ENCODE peak calls at places on chromosomes 3 and 15, in six cellular contexts. G is gastrocnemius medialis, A is Peyer's patch, R is HL-60, M is GM23248, W is kidney. C is an unnamed sample.

GRCh38 chr3:177320765-177321247 is 123.5 kb upstream of the TBL1XR1 start:
- DNase-seq in G (no peak), A (no peak), R (no peak), M (no peak), W (no peak), C (no peak)

GRCh38 chr3:107367353-107367752 is 9.9 kb upstream of the CCDC54 start:
- DNase-seq in G (no peak), A (no peak), R (peak; percentile 52), M (peak; percentile 77), W (no peak), C (no peak)

GRCh38 chr15:48400086-48400485 is 68.9 kb downstream of the DUT start:
- DNase-seq in G (no peak), A (no peak), R (no peak), M (peak; percentile 62), W (no peak), C (no peak)

GRCh38 chr15:31265090-31265870 is 61.4 kb upstream of the KLF13 start:
- DNase-seq in G (no peak), A (peak; percentile 62), R (no peak), M (no peak), W (peak; percentile 85), C (no peak)

GRCh38 chr15:72722071-72722696 is 36.2 kb downstream of the BBS4 start:
- DNase-seq in G (peak; percentile 66), A (peak; percentile 90), R (peak; percentile 58), M (peak; percentile 82), W (no peak), C (peak; percentile 28)

GRCh38 chr3:4786431-4786830 is 192.8 kb upstream of the BHLHE40 start:
- DNase-seq in G (no peak), A (no peak), R (peak; percentile 66), M (no peak), W (no peak), C (no peak)

GRCh38 chr3:97937205-97937604 is 35.0 kb downstream of the RIOX2 start:
- DNase-seq in G (no peak), A (no peak), R (no peak), M (no peak), W (no peak), C (no peak)

GRCh38 chr3:154971771-154972326 is 108.3 kb upstream of the MME start:
- DNase-seq in G (no peak), A (no peak), R (peak; percentile 5), M (peak; percentile 79), W (no peak), C (no peak)

GRCh38 chr15:63752075-63752684 is 81.6 kb downstream of the HERC1 start:
- DNase-seq in G (peak; percentile 27), A (peak; percentile 70), R (peak; percentile 61), M (peak; percentile 81), W (no peak), C (peak; percentile 28)

GRCh38 chr15:72078887-72079286 is 39.1 kb downstream of the MYO9A start:
- DNase-seq in G (no peak), A (no peak), R (no peak), M (no peak), W (no peak), C (no peak)

GRCh38 chr15:56128081-56128480 is 115.6 kb downstream of the RFX7 start:
- DNase-seq in G (no peak), A (no peak), R (no peak), M (no peak), W (no peak), C (no peak)

DNA sequence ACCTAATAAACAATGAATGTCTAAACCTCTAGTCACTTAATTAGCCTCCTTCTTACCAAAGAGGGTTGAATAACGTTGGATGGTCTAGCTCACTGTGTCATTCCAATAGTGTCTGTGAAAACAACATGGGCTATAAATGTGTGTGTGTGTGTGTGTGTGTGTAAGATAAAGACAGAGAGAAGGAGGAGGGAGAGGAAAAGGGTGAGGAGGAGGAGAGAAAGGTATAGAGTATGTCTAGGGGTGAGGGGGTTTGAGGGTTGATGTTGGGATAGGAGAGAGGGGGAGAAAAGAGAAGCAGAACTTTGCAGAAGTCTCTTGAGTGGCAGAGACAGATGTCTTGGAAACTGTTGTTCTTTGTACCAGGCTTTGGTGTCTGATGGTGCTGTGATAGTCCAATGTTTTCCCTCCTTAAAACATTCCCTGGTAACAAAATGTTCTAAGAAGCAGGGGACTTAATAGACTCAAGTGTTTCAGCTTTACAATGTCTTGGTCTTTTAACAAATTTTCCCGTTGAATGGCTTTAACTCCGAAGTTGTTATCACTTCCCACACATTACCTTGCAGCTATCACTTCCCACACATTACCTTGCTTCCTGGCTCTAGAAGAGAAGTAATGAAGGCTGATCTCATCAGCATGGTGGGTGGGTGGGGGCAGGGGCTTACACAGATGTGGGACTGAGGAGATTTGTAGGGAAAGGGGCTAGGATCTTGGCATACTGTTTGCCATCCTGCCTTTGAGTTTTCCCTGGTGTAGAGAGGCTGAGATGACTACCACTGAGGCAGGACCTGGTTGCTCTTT is 57.8 kb upstream of the ETV5 start:
- DNase-seq in G (no peak), A (no peak), R (no peak), M (no peak), W (no peak), C (no peak)
- H3K4me3 ChIP-seq in G (no peak overlapping the region), A (no peak overlapping the region), R (no peak overlapping the region), M (no peak overlapping the region), W (no peak overlapping the region), C (no peak overlapping the region)

DNA sequence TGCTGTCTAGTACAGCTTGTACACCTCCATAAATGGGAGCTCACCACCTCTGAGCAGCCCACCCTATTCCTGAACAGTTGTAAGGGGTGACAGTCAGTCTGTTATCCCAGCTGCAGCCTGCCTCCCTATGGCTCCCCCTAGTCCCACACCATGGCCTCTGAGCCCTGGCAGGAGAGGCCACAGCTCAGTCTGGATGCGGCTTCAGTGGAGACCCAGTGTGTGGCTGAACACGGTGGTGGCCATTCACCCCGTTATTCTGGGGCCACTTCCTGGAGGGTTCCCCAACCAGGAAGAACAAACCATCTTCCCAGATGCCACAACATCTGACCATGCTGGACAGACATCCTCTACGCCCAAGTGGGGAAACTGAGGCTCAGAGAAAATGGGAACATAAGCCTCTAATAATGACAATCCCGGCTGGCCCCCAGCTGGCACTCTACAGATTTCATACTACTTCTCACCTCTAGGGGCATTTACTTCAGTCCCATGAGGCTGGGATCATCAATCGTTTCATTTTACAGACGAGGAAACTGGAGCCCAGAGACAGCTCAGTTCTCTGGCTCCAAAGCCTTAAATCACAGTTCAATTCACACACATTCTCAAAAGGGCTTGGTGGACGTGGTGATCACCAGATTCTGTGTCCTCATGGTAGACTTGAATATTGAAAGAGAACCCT is 9.3 kb upstream of the GRIP2 start:
- DNase-seq in G (no peak), A (no peak), R (no peak), M (peak; percentile 59), W (peak; percentile 15), C (no peak)
- H3K4me3 ChIP-seq in G (no peak overlapping the region), A (no peak overlapping the region), R (no peak overlapping the region), M (no peak overlapping the region), W (no peak overlapping the region), C (no peak overlapping the region)

DNA sequence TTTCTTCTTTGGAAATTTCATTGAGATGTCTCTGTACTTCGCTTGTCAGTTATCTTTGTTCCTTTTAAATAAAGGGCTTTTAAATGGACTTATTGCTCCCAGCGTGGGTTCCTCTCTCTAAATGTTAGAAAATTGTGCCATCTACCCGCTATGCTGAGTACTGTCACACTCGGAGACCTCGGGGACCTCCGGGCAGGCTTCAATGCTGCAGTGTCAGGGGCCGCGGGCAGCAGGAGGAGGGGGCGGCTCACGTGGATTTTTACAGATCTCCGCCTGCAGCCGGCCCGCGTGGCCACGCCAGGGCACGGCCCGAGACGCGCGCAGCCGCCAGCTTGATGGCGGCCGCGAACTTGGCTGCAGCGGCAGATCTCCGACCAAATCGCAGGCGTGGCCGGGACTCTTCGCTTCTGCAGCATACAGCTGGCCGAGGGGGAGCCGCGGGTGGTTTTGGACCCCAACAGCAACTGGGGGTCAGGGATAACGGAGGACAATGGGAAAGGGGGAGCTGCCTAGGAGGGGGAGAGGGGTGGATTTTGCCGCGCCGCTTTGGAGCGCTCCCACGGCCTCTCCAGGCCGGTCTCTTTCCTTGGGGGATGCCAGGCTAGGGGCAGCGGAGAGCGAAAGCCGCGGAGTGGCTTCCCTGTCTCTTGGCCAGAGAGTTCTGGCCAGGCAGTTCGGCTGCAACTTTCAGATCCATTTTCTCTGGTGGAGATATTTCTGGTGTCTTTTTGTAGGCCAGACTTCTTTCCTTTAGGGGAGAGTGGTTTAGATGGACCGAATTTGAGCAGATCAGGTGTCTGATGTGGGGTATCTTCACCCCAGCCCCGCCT is 15.3 kb downstream of the NR2F2 start:
- DNase-seq in G (peak; percentile 78), A (peak; percentile 71), R (peak; percentile 68), M (peak; percentile 88), W (peak; percentile 96), C (peak; percentile 86)
- H3K4me3 ChIP-seq in G (peak overlapping the region; percentile 76), A (peak overlapping the region; percentile 18), R (peak overlapping the region; percentile 42), M (peak overlapping the region; percentile 69), W (peak overlapping the region; percentile 58), C (peak overlapping the region; percentile 90)

DNA sequence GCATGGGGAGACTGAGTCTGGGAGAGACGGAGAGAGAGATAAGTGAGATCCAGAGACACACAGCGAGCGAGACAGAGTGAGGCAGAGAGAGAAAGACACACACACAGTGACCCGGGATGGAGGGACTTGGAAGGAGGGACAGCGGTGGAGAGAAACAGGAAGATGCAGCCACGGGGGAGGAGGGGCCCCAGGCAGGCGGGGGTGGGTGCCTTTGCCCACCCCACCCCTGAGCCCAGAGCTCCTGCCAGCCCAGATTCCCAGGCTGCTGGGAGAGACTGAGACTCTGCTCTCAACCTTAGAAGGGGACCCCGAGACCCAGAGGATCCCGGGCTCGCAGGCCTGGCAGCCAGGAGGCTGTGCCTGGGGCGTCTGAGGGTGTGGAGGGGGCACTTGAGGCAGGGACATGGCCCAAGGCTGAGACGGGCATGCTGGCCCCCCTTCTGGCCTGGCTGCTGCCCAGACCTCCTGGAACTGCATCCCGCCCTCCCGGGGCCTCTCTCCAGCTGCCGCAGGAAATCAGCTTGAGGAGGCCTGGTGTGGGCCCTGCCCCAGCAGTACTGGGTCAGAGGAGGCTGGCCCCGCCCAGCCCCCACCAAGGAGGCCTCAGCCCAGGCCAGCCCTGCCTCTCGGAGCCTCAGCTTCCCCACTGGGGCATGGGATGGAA is 18.1 kb downstream of the H1-8 start:
- DNase-seq in G (peak; percentile 64), A (peak; percentile 71), R (no peak), M (peak; percentile 91), W (peak; percentile 94), C (peak; percentile 89)
- H3K4me3 ChIP-seq in G (no peak overlapping the region), A (no peak overlapping the region), R (no peak overlapping the region), M (peak overlapping the region; percentile 55), W (no peak overlapping the region), C (no peak overlapping the region)

GRCh38 chr3:25429441-25429907 is 1.4 kb downstream of the RARB start:
- DNase-seq in G (no peak), A (no peak), R (no peak), M (no peak), W (no peak), C (no peak)
- H3K4me3 ChIP-seq in G (peak overlapping the region; percentile 64), A (no peak overlapping the region), R (no peak overlapping the region), M (no peak overlapping the region), W (peak overlapping the region; percentile 88), C (peak overlapping the region; percentile 66)

GRCh38 chr3:71152892-71153265 is 430.6 kb downstream of the FOXP1 start:
- DNase-seq in G (no peak), A (peak; percentile 70), R (no peak), M (no peak), W (no peak), C (no peak)
- H3K4me3 ChIP-seq in G (no peak overlapping the region), A (no peak overlapping the region), R (no peak overlapping the region), M (no peak overlapping the region), W (no peak overlapping the region), C (no peak overlapping the region)

GRCh38 chr3:166283856-166284255 is 446.6 kb upstream of the BCHE start:
- DNase-seq in G (no peak), A (no peak), R (peak; percentile 29), M (peak; percentile 38), W (no peak), C (no peak)
- H3K4me3 ChIP-seq in G (no peak overlapping the region), A (no peak overlapping the region), R (no peak overlapping the region), M (no peak overlapping the region), W (no peak overlapping the region), C (no peak overlapping the region)

GRCh38 chr3:194879991-194880939 is 194.6 kb downstream of the FAM43A start:
- DNase-seq in G (peak; percentile 38), A (no peak), R (peak; percentile 83), M (peak; percentile 70), W (peak; percentile 81), C (peak; percentile 39)
- H3K4me3 ChIP-seq in G (no peak overlapping the region), A (no peak overlapping the region), R (no peak overlapping the region), M (no peak overlapping the region), W (no peak overlapping the region), C (no peak overlapping the region)

C was measured in uterus.